ENCODE peak calls at places on chromosomes 1 and 21, in eight cellular contexts. P, W, A, Q, J, X, H and N are unnamed samples.
A peak's percentile ranks its signal among the peaks of the same experiment; 100 is the strongest.

GRCh38 chr1:164515932-164516331 is 43.1 kb upstream of the PBX1 start:
- DNase-seq in P (no peak), W (no peak), A (no peak), Q (no peak), J (no peak), X (no peak), H (no peak), N (no peak)

GRCh38 chr1:51990478-51990965 is at the start of gene RAB3B:
- DNase-seq in P (peak; percentile 51), W (peak; percentile 29), A (peak; percentile 58), Q (peak; percentile 79), J (no peak), X (peak; percentile 32), H (peak; percentile 21), N (peak; percentile 42)

GRCh38 chr1:2504224-2504948 is 22.0 kb downstream of the PANK4 start:
- DNase-seq in P (no peak), W (no peak), A (no peak), Q (no peak), J (no peak), X (no peak), H (no peak), N (no peak)

GRCh38 chr1:247419326-247419725 is 3.4 kb downstream of the NLRP3 start:
- DNase-seq in P (no peak), W (no peak), A (no peak), Q (no peak), J (no peak), X (no peak), H (no peak), N (no peak)

GRCh38 chr1:213586609-213586972 is 401.2 kb upstream of the PROX1 start:
- DNase-seq in P (no peak), W (no peak), A (no peak), Q (no peak), J (no peak), X (no peak), H (no peak), N (no peak)

GRCh38 chr1:164589961-164590507 is 31.1 kb downstream of the PBX1 start:
- DNase-seq in P (no peak), W (no peak), A (no peak), Q (no peak), J (peak; percentile 80), X (no peak), H (no peak), N (no peak)

GRCh38 chr1:154626456-154627246 is 18.7 kb upstream of the ADAR start:
- DNase-seq in P (no peak), W (no peak), A (peak; percentile 7), Q (no peak), J (no peak), X (no peak), H (no peak), N (no peak)

GRCh38 chr1:14715771-14716170 is 117.3 kb downstream of the KAZN start:
- DNase-seq in P (no peak), W (no peak), A (no peak), Q (no peak), J (no peak), X (no peak), H (no peak), N (no peak)

GRCh38 chr1:77342745-77343144 is 60.9 kb downstream of the AK5 start:
- DNase-seq in P (no peak), W (no peak), A (no peak), Q (no peak), J (no peak), X (no peak), H (no peak), N (no peak)

GRCh38 chr1:9289090-9289534 is 3.6 kb upstream of the SPSB1 start:
- DNase-seq in P (peak; percentile 77), W (peak; percentile 63), A (peak; percentile 69), Q (peak; percentile 68), J (no peak), X (peak; percentile 48), H (peak; percentile 62), N (peak; percentile 73)

GRCh38 chr1:3161130-3161840 is 92.3 kb downstream of the PRDM16 start:
- DNase-seq in P (no peak), W (no peak), A (no peak), Q (no peak), J (no peak), X (no peak), H (no peak), N (no peak)

GRCh38 chr1:56225964-56226594 is 353.3 kb downstream of the PLPP3 start:
- DNase-seq in P (no peak), W (no peak), A (no peak), Q (no peak), J (no peak), X (no peak), H (no peak), N (no peak)

GRCh38 chr1:172977296-172978027 is 73.3 kb downstream of the TNFSF18 start:
- DNase-seq in P (no peak), W (no peak), A (no peak), Q (no peak), J (no peak), X (no peak), H (no peak), N (no peak)

GRCh38 chr1:114054148-114054547 is 74.9 kb downstream of the OLFML3 start:
- DNase-seq in P (no peak), W (no peak), A (no peak), Q (no peak), J (no peak), X (no peak), H (no peak), N (no peak)
- H3K4me3 ChIP-seq in P (no peak overlapping the region), W (no peak overlapping the region), A (no peak overlapping the region), Q (no peak overlapping the region), J (no peak overlapping the region), X (no peak overlapping the region), H (no peak overlapping the region), N (no peak overlapping the region)

GRCh38 chr1:50421366-50421748 is 1.9 kb downstream of the DMRTA2 start:
- DNase-seq in P (no peak), W (no peak), A (no peak), Q (no peak), J (no peak), X (no peak), H (no peak), N (no peak)
- H3K27me3 ChIP-seq in P (no peaks in the 10 kb centered on the region), W (peaks cover 85% of the 10 kb centered on the region), A (peaks cover 42% of the 10 kb centered on the region), Q (peaks cover 74% of the 10 kb centered on the region), J (peaks cover 92% of the 10 kb centered on the region), X (peaks cover 100% of the 10 kb centered on the region), H (peaks cover 94% of the 10 kb centered on the region), N (peaks cover 24% of the 10 kb centered on the region)

GRCh38 chr21:42749226-42749625 is 95.8 kb downstream of the PDE9A start:
- DNase-seq in P (no peak), W (no peak), A (no peak), Q (no peak), J (no peak), X (no peak), H (no peak), N (no peak)

GRCh38 chr21:42748620-42749176 is 95.3 kb downstream of the PDE9A start:
- DNase-seq in P (no peak), W (no peak), A (no peak), Q (no peak), J (no peak), X (no peak), H (no peak), N (no peak)

GRCh38 chr21:42747267-42747701 is 93.9 kb downstream of the PDE9A start:
- DNase-seq in P (no peak), W (no peak), A (no peak), Q (no peak), J (no peak), X (no peak), H (no peak), N (no peak)

GRCh38 chr21:42746593-42747266 is 93.3 kb downstream of the PDE9A start:
- DNase-seq in P (no peak), W (no peak), A (peak; percentile 70), Q (no peak), J (no peak), X (peak; percentile 46), H (peak; percentile 43), N (peak; percentile 87)

DNA sequence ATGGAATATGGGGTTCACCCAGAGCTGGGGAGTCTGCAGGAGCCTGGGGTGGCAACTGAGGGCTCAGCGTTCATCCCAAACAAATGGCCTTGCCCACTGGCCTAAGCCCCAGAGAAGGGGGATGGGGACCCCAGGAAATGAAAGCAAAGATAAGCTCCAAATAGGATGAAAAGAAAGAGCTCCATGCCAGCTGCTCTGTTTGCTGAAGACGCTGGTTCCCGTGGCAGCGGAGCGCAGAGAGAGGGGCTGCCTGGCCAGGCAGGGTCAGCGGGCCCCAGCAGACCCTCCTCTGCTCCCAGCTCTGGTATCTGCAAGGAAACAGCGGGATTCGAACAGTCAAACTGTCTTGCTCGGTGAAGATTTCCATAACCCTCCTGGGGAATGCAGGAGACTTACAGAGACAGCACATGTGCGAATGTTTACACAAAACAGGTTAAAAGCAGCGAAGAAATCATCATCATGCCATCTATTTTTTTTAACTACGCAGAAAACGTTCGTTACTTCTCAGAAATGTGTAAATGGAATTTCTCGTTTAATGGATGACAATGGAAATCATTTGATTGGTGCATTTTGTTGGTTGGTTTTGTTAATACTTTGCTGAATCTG is 94.4 kb downstream of the PDE9A start:
- DNase-seq in P (no peak), W (no peak), A (no peak), Q (no peak), J (no peak), X (no peak), H (no peak), N (no peak)
- H3K27ac ChIP-seq in P (no peak overlapping the region), W (no peak overlapping the region), A (peak overlapping the region; percentile 54), Q (peak overlapping the region; percentile 13), J (peak overlapping the region; percentile 86), X (no peak overlapping the region), H (no peak overlapping the region), N (peak overlapping the region; percentile 77)

DNA sequence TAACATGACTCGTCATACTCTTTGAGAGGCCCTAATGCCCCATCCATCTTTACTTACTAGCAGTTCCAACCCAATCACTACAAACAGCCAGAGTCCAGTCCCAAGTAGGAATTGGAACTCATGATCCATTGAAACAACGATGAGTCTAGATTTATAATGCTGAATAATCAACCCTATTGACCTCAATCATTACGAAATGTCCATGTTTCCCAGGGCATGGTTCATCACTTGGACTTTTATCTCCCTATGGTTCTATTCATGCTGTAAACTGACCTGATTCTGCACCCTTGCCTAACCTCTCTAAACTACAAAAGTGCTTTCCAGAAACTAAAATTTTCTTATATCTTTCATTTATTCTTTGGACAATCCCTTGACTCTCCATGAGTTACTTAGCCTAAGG is 840.0 kb upstream of the B3GALT2 start:
- DNase-seq in P (no peak), W (no peak), A (no peak), Q (no peak), J (no peak), X (no peak), H (no peak), N (no peak)
- H3K4me3 ChIP-seq in P (no peak overlapping the region), W (no peak overlapping the region), A (no peak overlapping the region), Q (no peak overlapping the region), J (no peak overlapping the region), X (no peak overlapping the region), H (no peak overlapping the region), N (no peak overlapping the region)

DNA sequence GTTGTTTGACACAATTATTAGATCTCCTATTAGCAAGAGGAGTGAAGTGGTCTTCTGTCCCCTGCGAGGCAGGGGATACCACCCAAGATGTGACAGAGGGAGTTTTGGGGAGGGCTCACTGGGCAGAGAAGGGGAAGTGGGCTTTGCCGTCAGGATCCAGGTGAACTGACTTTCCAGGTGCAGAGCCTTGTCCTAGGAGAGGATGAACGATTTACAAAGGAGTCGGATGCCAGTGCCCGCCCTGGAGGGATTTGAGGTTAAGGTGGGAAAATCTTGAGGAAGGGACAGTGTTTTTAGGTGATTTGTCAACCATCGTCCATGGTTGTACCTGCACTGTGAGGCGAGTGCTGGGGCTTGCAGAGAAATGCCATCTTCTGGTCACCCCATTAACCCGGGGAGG is 201.0 kb downstream of the CAMTA1 start:
- DNase-seq in P (no peak), W (no peak), A (no peak), Q (no peak), J (no peak), X (no peak), H (no peak), N (no peak)
- H3K27me3 ChIP-seq in P (no peaks in the 10 kb centered on the region), W (no peaks in the 10 kb centered on the region), A (no peaks in the 10 kb centered on the region), Q (no peaks in the 10 kb centered on the region), J (no peaks in the 10 kb centered on the region), X (peaks cover 27% of the 10 kb centered on the region), H (no peaks in the 10 kb centered on the region), N (no peaks in the 10 kb centered on the region)